ENCODE peak calls at places on chromosomes 7 and 10, in four cellular contexts. I, E, A and O are unnamed samples. For H3K4me1, the result is how much of the 10 kb centered on the place peaks cover.

GRCh38 chr7:25926009-25926408 is 226.0 kb upstream of the NFE2L3 start:
- DNase-seq in I (peak), E (no peak), A (no peak), O (no peak)

GRCh38 chr10:69640196-69640980 is 10.3 kb downstream of the FAM241B start:
- DNase-seq in I (no peak), E (no peak), A (no peak), O (no peak)

GRCh38 chr10:32436215-32436614 is 9.7 kb upstream of the CCDC7 start:
- DNase-seq in I (no peak), E (no peak), A (no peak), O (no peak)

GRCh38 chr10:3143366-3143765 is 29.2 kb downstream of the PITRM1 start:
- DNase-seq in I (no peak), E (no peak), A (no peak), O (no peak)

GRCh38 chr10:5447611-5448071 is 35.3 kb downstream of the NET1 start:
- DNase-seq in I (no peak), E (peak), A (no peak), O (no peak)

GRCh38 chr10:60645928-60646433 is 132.3 kb upstream of the CDK1 start:
- DNase-seq in I (no peak), E (no peak), A (no peak), O (no peak)

GRCh38 chr10:107915277-107915634 is 750.8 kb upstream of the SORCS1 start:
- DNase-seq in I (peak), E (no peak), A (no peak), O (peak)

GRCh38 chr10:132134541-132135397 is 52.0 kb upstream of the DPYSL4 start:
- DNase-seq in I (no peak), E (no peak), A (no peak), O (no peak)

GRCh38 chr7:127711872-127712271 is 59.9 kb downstream of the SND1 start:
- DNase-seq in I (no peak), E (no peak), A (no peak), O (no peak)

GRCh38 chr10:101848894-101849351 is 5.3 kb upstream of the KCNIP2 start:
- DNase-seq in I (peak), E (no peak), A (no peak), O (no peak)

GRCh38 chr7:48139461-48139860 is 31.8 kb upstream of the ABCA13 start:
- DNase-seq in I (peak), E (no peak), A (no peak), O (peak)
- H3K4me1 ChIP-seq in I (under half), E (under half), A (under half), O (under half)

GRCh38 chr7:24755541-24756416 is 1.5 kb downstream of the GSDME start:
- DNase-seq in I (no peak), E (peak), A (no peak), O (no peak)
- H3K4me3 ChIP-seq in I (no peak), E (no peak), A (no peak), O (no peak)

DNA sequence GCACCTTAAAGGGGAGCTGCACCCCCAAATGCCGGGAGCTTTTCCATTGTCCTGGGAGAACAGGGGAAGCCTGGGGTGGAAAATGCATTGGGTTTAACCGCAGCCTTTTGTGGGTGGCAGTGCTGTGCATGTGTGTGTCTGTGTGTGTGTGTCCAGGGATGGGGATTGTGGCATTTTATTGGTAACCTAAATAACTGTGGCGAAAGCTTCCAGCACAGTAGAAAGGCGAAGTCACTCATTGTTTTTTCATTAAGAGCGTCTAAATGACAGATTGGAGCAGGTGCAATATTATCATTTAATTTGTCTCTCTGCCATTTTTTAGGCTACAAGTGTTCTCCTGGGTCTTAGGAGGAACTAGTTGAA is 55.1 kb downstream of the INSIG1 start:
- DNase-seq in I (no peak), E (no peak), A (no peak), O (no peak)
- H3K4me1 ChIP-seq in I (under half), E (under half), A (under half), O (under half)

DNA sequence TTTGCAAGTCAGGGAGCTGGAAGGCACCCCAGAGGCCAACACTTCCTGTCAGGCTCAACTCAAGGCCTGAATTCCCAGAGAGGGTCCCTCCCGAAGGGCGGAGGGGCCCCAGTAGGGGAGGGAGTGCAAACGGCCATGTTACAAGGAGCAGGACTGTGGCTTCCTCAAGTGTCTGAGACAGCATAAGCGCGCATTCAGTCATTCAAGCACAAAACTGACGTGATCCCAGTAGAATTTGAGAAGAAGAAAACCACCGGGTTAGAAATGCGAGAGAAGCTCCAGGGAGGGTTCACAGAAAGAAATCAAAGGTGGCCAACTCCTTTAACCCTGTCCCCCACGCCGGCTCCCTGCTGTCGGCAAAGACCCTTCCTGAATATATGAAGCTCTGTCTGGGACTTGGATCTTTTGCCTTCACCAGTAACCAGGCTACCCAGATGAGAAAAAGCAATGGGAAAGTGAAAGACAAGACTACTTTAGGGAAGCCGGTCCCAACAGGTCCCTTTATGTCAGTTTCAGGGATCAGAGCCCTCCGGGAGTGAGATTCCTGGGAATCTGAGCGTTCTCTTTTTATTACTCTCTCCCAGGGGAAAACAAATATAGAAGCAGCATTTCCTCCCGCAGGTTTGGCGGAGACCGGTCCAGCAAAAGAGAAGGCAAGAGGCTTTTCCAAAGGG is 1.3 kb downstream of the AFAP1L2 start:
- DNase-seq in I (no peak), E (no peak), A (no peak), O (no peak)
- H3K4me3 ChIP-seq in I (peak), E (no peak), A (peak), O (peak)